ENCODE peak calls at places on chromosomes 11 and 22, in seven cellular contexts. V is T follicular helper cell; F is activated effector memory CD4-positive, alpha-beta T cell treated with Interleukin-2 at 50 U/mL for 16 hours; Q is bronchial epithelial cell; O is posterior vena cava; H is A172; W is frontal cortex. K is an unnamed sample.

GRCh38 chr11:86477495-86478155 is 102.9 kb downstream of the CCDC81 start:
- DNase-seq in V (no peak), F (no peak), Q (no peak), O (no peak), H (peak), W (no peak), K (no peak)

GRCh38 chr22:37681001-37681424 is 5.1 kb upstream of the NOL12 start:
- DNase-seq in V (no peak), F (no peak), Q (peak), O (no peak), H (peak), W (no peak), K (no peak)

GRCh38 chr11:17979770-17980371 is 33.0 kb downstream of the SERGEF start:
- DNase-seq in V (peak), F (no peak), Q (peak), O (no peak), H (peak), W (peak), K (peak)

GRCh38 chr11:126172596-126173038 is 38.8 kb downstream of the RPUSD4 start:
- DNase-seq in V (no peak), F (no peak), Q (no peak), O (no peak), H (no peak), W (no peak), K (no peak)

GRCh38 chr11:37712246-37712645 is 1114.2 kb upstream of the RAG2 start:
- DNase-seq in V (no peak), F (no peak), Q (peak), O (no peak), H (no peak), W (no peak), K (no peak)

GRCh38 chr22:43289976-43290663 is 53.1 kb downstream of the SCUBE1 start:
- DNase-seq in V (no peak), F (no peak), Q (no peak), O (no peak), H (no peak), W (no peak), K (no peak)

GRCh38 chr11:41522391-41522790 is 62.9 kb upstream of the LRRC4C start:
- DNase-seq in V (no peak), F (no peak), Q (peak), O (no peak), H (no peak), W (no peak), K (no peak)

GRCh38 chr22:44151661-44152060 is 29.1 kb upstream of the PARVG start:
- DNase-seq in V (no peak), F (no peak), Q (no peak), O (no peak), H (peak), W (no peak), K (no peak)

GRCh38 chr11:62295504-62295903 is 3.4 kb downstream of the SCGB1D4 start:
- DNase-seq in V (no peak), F (no peak), Q (peak), O (no peak), H (peak), W (no peak), K (no peak)

GRCh38 chr11:99246199-99246598 is 225.4 kb downstream of the CNTN5 start:
- DNase-seq in V (no peak), F (no peak), Q (no peak), O (no peak), H (no peak), W (no peak), K (no peak)

GRCh38 chr22:49979587-49980264 is 19.2 kb downstream of the PIM3 start:
- DNase-seq in V (no peak), F (no peak), Q (peak), O (peak), H (no peak), W (no peak), K (peak)

GRCh38 chr11:99425596-99425995 is 404.8 kb downstream of the CNTN5 start:
- DNase-seq in V (no peak), F (no peak), Q (no peak), O (no peak), H (no peak), W (no peak), K (no peak)

GRCh38 chr11:11478687-11479086 is 125.6 kb upstream of the CSNK2A3 start:
- DNase-seq in V (no peak), F (no peak), Q (no peak), O (no peak), H (no peak), W (no peak), K (no peak)

GRCh38 chr11:43504316-43504950 is 145.7 kb downstream of the TTC17 start:
- DNase-seq in V (no peak), F (no peak), Q (peak), O (no peak), H (peak), W (peak), K (no peak)

GRCh38 chr11:66366844-66367477 is 4.6 kb downstream of the SLC29A2 start:
- DNase-seq in V (no peak), F (no peak), Q (no peak), O (peak), H (no peak), W (no peak), K (no peak)

GRCh38 chr11:119717839-119718534 is 11.0 kb downstream of the NECTIN1 start:
- DNase-seq in V (no peak), F (no peak), Q (no peak), O (no peak), H (no peak), W (no peak), K (no peak)

GRCh38 chr11:118623291-118623655 is 15.9 kb downstream of the PHLDB1 start:
- DNase-seq in V (no peak), F (no peak), Q (peak), O (no peak), H (no peak), W (no peak), K (no peak)

GRCh38 chr11:102396708-102397563 is 49.9 kb downstream of the BIRC2 start:
- DNase-seq in V (no peak), F (no peak), Q (no peak), O (no peak), H (no peak), W (no peak), K (no peak)

GRCh38 chr11:126817096-126817495 is 183.5 kb downstream of the KIRREL3 start:
- DNase-seq in V (no peak), F (no peak), Q (peak), O (no peak), H (peak), W (no peak), K (no peak)

GRCh38 chr22:22210375-22210774 is 34.2 kb upstream of the VPREB1 start:
- DNase-seq in V (no peak), F (peak), Q (peak), O (no peak), H (peak), W (no peak), K (peak)

GRCh38 chr11:17683378-17684161 is 35.8 kb upstream of the MYOD1 start:
- DNase-seq in V (no peak), F (no peak), Q (peak), O (no peak), H (peak), W (no peak), K (no peak)

GRCh38 chr11:83219095-83219494 is 25.6 kb downstream of the ANKRD42 start:
- DNase-seq in V (no peak), F (no peak), Q (no peak), O (no peak), H (no peak), W (no peak), K (no peak)